ENCODE peak calls at places on chromosome 17, in seven cellular contexts. S is breast epithelium, F is heart left ventricle, Y is erythroblast, H is tibial nerve, L is body of pancreas, Q is lower leg skin. V is an unnamed sample.

GRCh38 chr17:43766413-43767052 is 7.9 kb upstream of the SOST start:
- DNase-seq in S (no peak), F (no peak), Y (peak; percentile 50), H (peak; percentile 58), L (peak; percentile 61), Q (peak; percentile 90), V (no peak)

GRCh38 chr17:49995055-49995738 is at the start of gene DLX3:
- DNase-seq in S (peak; percentile 84), F (peak; percentile 85), Y (peak; percentile 21), H (no peak), L (peak; percentile 81), Q (peak; percentile 95), V (no peak)

GRCh38 chr17:7132511-7133094 is 18.0 kb upstream of the ASGR2 start:
- DNase-seq in S (no peak), F (no peak), Y (no peak), H (no peak), L (no peak), Q (no peak), V (no peak)

GRCh38 chr17:2068101-2068518 is 13.2 kb downstream of the HIC1 start:
- DNase-seq in S (no peak), F (no peak), Y (no peak), H (no peak), L (no peak), Q (no peak), V (no peak)

GRCh38 chr17:62105361-62105760 is 40.3 kb upstream of the MED13 start:
- DNase-seq in S (no peak), F (no peak), Y (no peak), H (no peak), L (no peak), Q (peak; percentile 36), V (no peak)

GRCh38 chr17:21375757-21376584 is at the start of gene KCNJ12:
- DNase-seq in S (no peak), F (no peak), Y (peak; percentile 48), H (no peak), L (no peak), Q (no peak), V (no peak)

GRCh38 chr17:75850928-75851692 is 4.0 kb downstream of the WBP2 start:
- DNase-seq in S (peak; percentile 51), F (no peak), Y (no peak), H (no peak), L (no peak), Q (no peak), V (no peak)

GRCh38 chr17:52827526-52827925 is 669.0 kb upstream of the CA10 start:
- DNase-seq in S (no peak), F (no peak), Y (no peak), H (no peak), L (no peak), Q (no peak), V (no peak)

GRCh38 chr17:7380321-7380720 is 568 bp upstream of the TNK1 start:
- DNase-seq in S (peak; percentile 74), F (no peak), Y (no peak), H (no peak), L (peak; percentile 91), Q (peak; percentile 92), V (no peak)

GRCh38 chr17:57106836-57107497 is 21.9 kb downstream of the AKAP1 start:
- DNase-seq in S (no peak), F (no peak), Y (no peak), H (no peak), L (no peak), Q (no peak), V (no peak)

GRCh38 chr17:10738516-10739258 is 8.9 kb upstream of the TMEM220 start:
- DNase-seq in S (no peak), F (no peak), Y (no peak), H (no peak), L (no peak), Q (peak; percentile 85), V (no peak)

GRCh38 chr17:4559851-4560820 is at the start of gene GGT6:
- DNase-seq in S (peak; percentile 87), F (no peak), Y (no peak), H (no peak), L (peak; percentile 98), Q (no peak), V (no peak)

GRCh38 chr17:4562000-4562969 is 1.9 kb upstream of the GGT6 start:
- DNase-seq in S (no peak), F (no peak), Y (no peak), H (no peak), L (no peak), Q (no peak), V (no peak)

GRCh38 chr17:4560837-4561241 is 462 bp upstream of the GGT6 start:
- DNase-seq in S (no peak), F (no peak), Y (no peak), H (no peak), L (no peak), Q (no peak), V (no peak)

GRCh38 chr17:4566785-4567184 is 6.4 kb upstream of the GGT6 start:
- DNase-seq in S (no peak), F (no peak), Y (peak; percentile 42), H (no peak), L (peak; percentile 69), Q (no peak), V (peak; percentile 83)

GRCh38 chr17:4565209-4566141 is 5.1 kb upstream of the GGT6 start:
- DNase-seq in S (peak; percentile 45), F (no peak), Y (peak; percentile 76), H (no peak), L (peak; percentile 78), Q (no peak), V (peak; percentile 80)
- TF ChIP-seq POLR2A in S (no peak), F (no peak), Y (no peak), H (no peak), L (no peak), Q (no peak), V (no peak)

DNA sequence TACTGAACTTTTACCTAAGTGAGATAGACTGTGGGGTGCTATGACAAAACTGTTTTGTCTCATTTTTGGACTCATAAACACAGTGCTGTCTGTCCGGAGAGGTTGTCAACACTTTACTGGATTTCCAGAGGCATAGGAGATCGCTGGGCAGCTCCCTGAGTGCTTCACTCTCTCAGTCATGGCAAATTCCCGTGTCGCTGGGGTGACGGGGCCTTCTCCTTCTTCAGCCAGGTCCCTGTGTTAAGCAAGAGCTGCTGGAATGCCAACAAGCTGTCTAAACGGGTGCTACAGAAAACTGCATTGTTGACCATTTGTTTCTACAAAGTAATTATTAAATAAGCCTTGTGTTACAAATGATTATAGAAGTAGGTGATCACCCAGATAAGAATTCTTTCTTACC is 141.6 kb downstream of the DNAH9 start:
- DNase-seq in S (no peak), F (no peak), Y (no peak), H (no peak), L (no peak), Q (no peak), V (no peak)
- TF ChIP-seq POLR2A in S (no peak), F (no peak), Y (no peak), H (no peak), L (no peak), Q (no peak), V (no peak)

GRCh38 chr17:36501351-36501750 is 14.9 kb downstream of the ZNHIT3 start:
- DNase-seq in S (no peak), F (no peak), Y (no peak), H (no peak), L (no peak), Q (peak; percentile 23), V (no peak)
- TF ChIP-seq POLR2A in S (no peak), F (no peak), Y (no peak), H (no peak), L (no peak), Q (no peak), V (no peak)

DNA sequence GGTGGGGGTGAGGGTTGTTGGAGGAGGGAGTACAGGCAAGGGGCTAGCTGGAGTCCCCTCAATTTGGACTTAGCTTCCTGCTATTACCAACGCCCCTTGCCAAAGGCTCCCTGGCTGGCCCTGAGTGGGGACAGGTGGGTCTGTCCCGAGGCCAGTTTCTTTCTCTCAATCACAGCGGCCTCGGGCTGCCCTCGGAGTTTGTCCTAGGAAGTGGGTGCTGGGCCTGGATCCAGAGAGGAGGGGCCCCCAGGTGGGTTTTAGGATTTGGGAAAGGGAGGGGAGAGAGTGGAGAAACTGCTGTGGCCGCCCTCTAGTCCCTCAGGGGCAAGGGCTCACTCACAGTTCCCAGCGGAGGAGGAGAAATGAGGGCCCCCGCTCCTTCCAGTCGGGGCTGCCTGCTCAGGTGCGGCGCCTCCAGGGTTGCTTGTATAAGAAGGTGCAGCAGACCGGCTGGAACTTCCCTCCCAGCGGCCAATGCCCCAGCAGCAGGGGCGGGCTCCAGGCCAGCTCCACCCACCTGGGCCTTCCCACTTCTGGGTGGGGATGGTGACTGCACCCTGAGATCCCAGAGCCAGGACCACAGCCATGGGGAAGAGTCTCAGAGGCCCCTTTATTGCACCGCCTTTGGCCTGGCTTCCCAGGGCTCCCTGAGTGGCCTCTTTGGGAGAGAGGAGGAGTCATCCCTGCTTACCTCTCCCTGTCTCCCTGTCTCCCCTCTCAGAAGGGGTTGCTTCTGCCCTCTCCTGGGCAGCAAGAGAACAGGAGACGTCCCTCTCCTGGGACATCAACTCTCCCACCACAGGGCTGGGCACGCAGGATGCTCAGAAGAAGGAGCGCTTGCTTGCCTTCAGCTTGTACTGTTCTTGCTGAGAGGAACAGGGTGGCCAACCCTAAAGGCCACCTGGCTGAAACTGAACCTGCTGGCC is 112.0 kb upstream of the SMURF2 start:
- DNase-seq in S (peak; percentile 70), F (no peak), Y (no peak), H (no peak), L (peak; percentile 75), Q (peak; percentile 87), V (peak; percentile 87)
- TF ChIP-seq POLR2A in S (no peak), F (no peak), Y (no peak), H (no peak), L (no peak), Q (no peak), V (no peak)

DNA sequence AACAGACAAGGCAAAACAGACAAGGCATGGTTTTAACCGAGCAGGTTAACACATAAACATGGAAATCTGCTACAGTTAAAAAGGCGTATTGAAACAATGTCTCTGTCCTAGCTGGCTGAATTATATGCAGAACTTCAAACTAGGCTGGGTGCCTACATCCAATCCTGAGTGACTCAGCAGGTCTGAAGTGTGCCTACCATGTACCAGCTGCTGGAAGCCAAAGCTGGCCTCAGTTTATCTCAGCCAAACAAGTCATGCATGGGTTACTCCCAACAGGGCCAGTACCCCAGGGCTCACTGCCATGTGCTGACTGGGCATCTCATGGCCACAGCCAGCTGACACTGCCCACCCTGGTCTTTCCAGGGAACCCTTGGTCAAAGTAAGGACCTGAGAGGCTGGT is 4.0 kb downstream of the C1QBP start:
- DNase-seq in S (no peak), F (no peak), Y (no peak), H (no peak), L (no peak), Q (no peak), V (no peak)
- TF ChIP-seq POLR2A in S (no peak), F (no peak), Y (no peak), H (no peak), L (no peak), Q (no peak), V (no peak)

V was measured in H54.